ENCODE peak calls at places on chromosomes 3 and 15, in eight cellular contexts. One of them, this sample, is unnamed.

GRCh38 chr15:68555348-68556037 is 23.3 kb upstream of the CORO2B start:
- DNase-seq in heart left ventricle: no peak
- DNase-seq in neuronal stem cell: no peak
- DNase-seq in psoas muscle: no peak
- DNase-seq in sigmoid colon: no peak
- DNase-seq in neural crest cell: no peak
- DNase-seq in GM18507: no peak
- DNase-seq in T-helper 9 cell: no peak
- DNase-seq in this sample: no peak

GRCh38 chr3:124745756-124746155 is 15.5 kb downstream of the UMPS start:
- DNase-seq in heart left ventricle: no peak
- DNase-seq in neuronal stem cell: no peak
- DNase-seq in psoas muscle: no peak
- DNase-seq in sigmoid colon: no peak
- DNase-seq in neural crest cell: no peak
- DNase-seq in GM18507: no peak
- DNase-seq in T-helper 9 cell: no peak
- DNase-seq in this sample: no peak

GRCh38 chr15:52288051-52288942 is 7.3 kb downstream of the MYO5C start:
- DNase-seq in heart left ventricle: no peak
- DNase-seq in neuronal stem cell: no peak
- DNase-seq in psoas muscle: no peak
- DNase-seq in sigmoid colon: no peak
- DNase-seq in neural crest cell: no peak
- DNase-seq in GM18507: no peak
- DNase-seq in T-helper 9 cell: no peak
- DNase-seq in this sample: no peak

GRCh38 chr3:174094671-174095070 is 697.1 kb downstream of the NLGN1 start:
- DNase-seq in heart left ventricle: no peak
- DNase-seq in neuronal stem cell: no peak
- DNase-seq in psoas muscle: no peak
- DNase-seq in sigmoid colon: no peak
- DNase-seq in neural crest cell: no peak
- DNase-seq in GM18507: no peak
- DNase-seq in T-helper 9 cell: no peak
- DNase-seq in this sample: no peak

GRCh38 chr15:84822774-84823579 is 5.8 kb downstream of the ALPK3 start:
- DNase-seq in heart left ventricle: no peak
- DNase-seq in neuronal stem cell: no peak
- DNase-seq in psoas muscle: no peak
- DNase-seq in sigmoid colon: peak; percentile 74
- DNase-seq in neural crest cell: no peak
- DNase-seq in GM18507: no peak
- DNase-seq in T-helper 9 cell: no peak
- DNase-seq in this sample: no peak

GRCh38 chr3:10558726-10559125 is 53.3 kb upstream of the ATP2B2 start:
- DNase-seq in heart left ventricle: no peak
- DNase-seq in neuronal stem cell: no peak
- DNase-seq in psoas muscle: no peak
- DNase-seq in sigmoid colon: no peak
- DNase-seq in neural crest cell: no peak
- DNase-seq in GM18507: no peak
- DNase-seq in T-helper 9 cell: no peak
- DNase-seq in this sample: no peak

GRCh38 chr3:128080323-128080898 is 28.2 kb downstream of the SEC61A1 start:
- DNase-seq in heart left ventricle: no peak
- DNase-seq in neuronal stem cell: no peak
- DNase-seq in psoas muscle: no peak
- DNase-seq in sigmoid colon: no peak
- DNase-seq in neural crest cell: no peak
- DNase-seq in GM18507: no peak
- DNase-seq in T-helper 9 cell: no peak
- DNase-seq in this sample: no peak

GRCh38 chr3:123447749-123448502 is 964 bp downstream of the ADCY5 start:
- DNase-seq in heart left ventricle: peak; percentile 48
- DNase-seq in neuronal stem cell: peak; percentile 12
- DNase-seq in psoas muscle: no peak
- DNase-seq in sigmoid colon: no peak
- DNase-seq in neural crest cell: peak; percentile 34
- DNase-seq in GM18507: no peak
- DNase-seq in T-helper 9 cell: peak; percentile 20
- DNase-seq in this sample: peak; percentile 10